ENCODE peak calls at places on chromosomes 1 and 21, in five cellular contexts. E is mammary epithelial cell, N is K562, X is GM23338, R is PC-3. F is an unnamed sample.

GRCh38 chr1:185559684-185560310 is 174.4 kb upstream of the HMCN1 start:
- DNase-seq in E (peak), N (peak), X (peak), R (peak), F (peak)

GRCh38 chr1:234750922-234751595 is 141.1 kb upstream of the IRF2BP2 start:
- DNase-seq in E (peak), N (peak), X (no peak), R (no peak), F (no peak)

GRCh38 chr1:214454619-214455396 is 96.6 kb downstream of the PTPN14 start:
- DNase-seq in E (peak), N (no peak), X (no peak), R (peak), F (peak)

GRCh38 chr1:71944006-71944405 is 338.3 kb downstream of the NEGR1 start:
- DNase-seq in E (no peak), N (no peak), X (no peak), R (no peak), F (peak)

GRCh38 chr1:43932786-43933385 is 715 bp upstream of the ARTN start:
- DNase-seq in E (peak), N (no peak), X (no peak), R (peak), F (no peak)

GRCh38 chr1:89833183-89834077 is 12.6 kb downstream of the LRRC8D start:
- DNase-seq in E (no peak), N (no peak), X (peak), R (no peak), F (no peak)

GRCh38 chr1:243963566-243963965 is 87.5 kb upstream of the ZBTB18 start:
- DNase-seq in E (no peak), N (no peak), X (no peak), R (no peak), F (no peak)

GRCh38 chr1:31703431-31704260 is at the start of gene COL16A1:
- DNase-seq in E (peak), N (peak), X (peak), R (no peak), F (no peak)

GRCh38 chr1:6447818-6448748 is 17.9 kb downstream of the TNFRSF25 start:
- DNase-seq in E (no peak), N (no peak), X (peak), R (peak), F (no peak)

GRCh38 chr1:147235822-147236221 is 6.7 kb upstream of the CHD1L start:
- DNase-seq in E (no peak), N (no peak), X (no peak), R (no peak), F (no peak)

GRCh38 chr1:26972390-26972789 is 12.1 kb upstream of the KDF1 start:
- DNase-seq in E (no peak), N (no peak), X (peak), R (no peak), F (no peak)

GRCh38 chr1:159800177-159800935 is 1.8 kb upstream of the FCRL6 start:
- DNase-seq in E (no peak), N (no peak), X (no peak), R (peak), F (peak)

GRCh38 chr1:101781437-101781836 is 215.3 kb downstream of the OLFM3 start:
- DNase-seq in E (peak), N (no peak), X (no peak), R (peak), F (peak)

GRCh38 chr1:117237701-117238413 is 27.1 kb upstream of the VTCN1 start:
- DNase-seq in E (peak), N (no peak), X (peak), R (peak), F (no peak)

GRCh38 chr1:174217248-174217647 is 57.9 kb downstream of the RABGAP1L start:
- DNase-seq in E (peak), N (no peak), X (peak), R (no peak), F (no peak)

GRCh38 chr1:66685265-66685664 is 67.0 kb upstream of the DYNLT5 start:
- DNase-seq in E (no peak), N (no peak), X (no peak), R (no peak), F (no peak)

GRCh38 chr1:168468042-168468809 is 75.6 kb downstream of the XCL2 start:
- DNase-seq in E (no peak), N (no peak), X (peak), R (no peak), F (no peak)

GRCh38 chr1:24384251-24385090 is 29.1 kb downstream of the STPG1 start:
- DNase-seq in E (peak), N (no peak), X (no peak), R (peak), F (no peak)
- H2AFZ ChIP-seq in E (no peak), N (no peak), X (no peak), R (no peak), F (no peak)

DNA sequence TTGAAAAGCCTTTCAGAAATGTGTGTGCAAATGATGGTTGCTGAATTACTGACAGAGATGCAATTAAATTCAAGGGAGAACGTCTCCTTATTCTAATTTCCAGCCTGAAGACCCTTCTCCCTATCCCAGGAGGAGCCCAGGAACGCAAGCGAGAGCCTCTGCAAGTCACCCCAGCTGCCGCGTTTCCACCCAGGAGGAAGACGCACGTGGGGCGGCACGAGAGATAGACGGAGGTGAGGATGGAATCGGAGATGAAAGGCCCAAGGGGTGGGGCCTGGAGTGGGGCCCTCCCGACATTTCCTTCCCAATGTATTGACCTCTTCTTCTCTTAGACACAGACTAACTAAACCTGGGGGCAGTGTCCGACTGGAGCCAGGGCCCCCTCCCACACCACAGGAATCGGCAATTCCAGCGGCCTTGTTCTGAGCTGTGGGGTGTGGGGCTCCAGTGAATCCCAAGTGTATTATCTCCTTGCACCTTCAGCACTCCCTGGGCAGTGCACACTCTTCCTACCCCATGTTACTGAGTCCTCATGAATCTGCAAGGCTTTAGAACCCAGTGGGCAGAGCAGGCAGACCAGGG is 322.5 kb downstream of the AJAP1 start:
- DNase-seq in E (no peak), N (no peak), X (no peak), R (no peak), F (no peak)
- TF ChIP-seq CTCF in E (no peak), N (no peak), X (no peak), R (no peak), F (no peak)

GRCh38 chr1:223620297-223620900 is 45.1 kb downstream of the CAPN8 start:
- DNase-seq in E (no peak), N (peak), X (no peak), R (no peak), F (no peak)
- H2AFZ ChIP-seq in E (no peak), N (no peak), X (no peak), R (no peak), F (no peak)

GRCh38 chr1:17507916-17508315 is 31.6 kb upstream of the ARHGEF10L start:
- DNase-seq in E (no peak), N (no peak), X (peak), R (peak), F (no peak)
- TF ChIP-seq CTCF in E (peak), N (no peak), X (peak), R (peak), F (peak)

DNA sequence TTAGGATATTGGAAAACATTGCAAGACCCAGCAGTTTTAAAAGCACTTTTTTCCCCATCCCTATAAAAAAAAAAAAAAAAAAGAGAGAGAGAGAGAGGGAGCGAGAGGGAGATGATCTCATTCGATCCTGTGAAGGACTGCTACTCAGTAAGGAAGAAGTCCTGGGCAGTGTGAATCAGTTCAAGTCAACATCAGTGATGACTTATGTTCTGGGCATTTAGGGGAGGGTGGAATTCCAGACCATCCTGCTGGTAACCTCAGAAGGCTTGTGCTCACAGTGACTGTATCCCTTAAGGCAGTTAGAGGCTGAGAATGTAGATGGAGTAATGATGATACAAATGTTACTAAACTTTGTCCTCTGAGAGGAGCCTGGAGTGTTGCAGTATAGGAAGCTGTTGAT is 151.4 kb downstream of the TGFB2 start:
- DNase-seq in E (peak), N (no peak), X (no peak), R (peak), F (no peak)
- H2AFZ ChIP-seq in E (no peak), N (no peak), X (no peak), R (no peak), F (no peak)

DNA sequence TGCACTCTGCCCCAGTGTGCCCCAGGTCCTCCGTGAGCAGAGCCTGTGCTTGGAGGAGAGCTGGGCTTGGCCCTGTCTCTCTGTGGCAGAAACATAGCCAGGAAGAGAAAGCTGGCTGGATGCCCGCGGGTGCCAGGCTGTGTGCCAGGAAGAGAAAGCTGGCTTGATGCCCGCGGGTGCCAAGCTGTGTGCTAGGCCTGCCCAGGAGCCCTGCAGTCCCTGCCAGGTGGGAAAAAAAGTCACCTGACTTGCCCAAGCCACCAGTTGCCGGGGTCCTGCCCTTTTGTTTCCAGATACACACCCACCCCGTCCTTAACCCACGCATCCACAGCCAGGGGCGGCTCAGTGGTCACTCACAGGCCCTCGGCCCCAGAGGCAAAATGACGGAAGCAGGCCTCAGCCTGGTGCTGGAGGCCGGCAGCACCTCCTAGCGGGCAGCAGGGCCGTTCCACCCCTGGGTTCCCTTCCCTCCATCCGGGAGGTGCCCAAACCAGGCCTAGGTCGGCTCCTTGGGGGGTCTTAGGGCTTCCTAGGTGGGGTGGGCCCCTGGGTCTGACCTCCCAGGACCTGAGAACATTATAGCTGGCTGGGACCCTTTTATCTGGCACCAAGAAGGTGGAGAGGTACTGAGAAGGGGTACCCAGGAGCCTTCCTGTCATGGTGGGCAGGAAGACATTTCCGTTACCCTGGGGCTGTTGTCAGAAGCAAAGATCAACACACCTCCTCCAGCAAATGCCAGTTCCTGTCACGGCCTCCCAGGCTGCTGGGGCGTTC is 9.1 kb downstream of the ITGB2 start:
- DNase-seq in E (peak), N (peak), X (no peak), R (peak), F (peak)
- TF ChIP-seq CTCF in E (peak), N (peak), X (peak), R (peak), F (peak)

GRCh38 chr1:21935393-21935804 is 1.7 kb downstream of the HSPG2 start:
- DNase-seq in E (peak), N (no peak), X (no peak), R (peak), F (no peak)

GRCh38 chr1:21935891-21936365 is 1.2 kb downstream of the HSPG2 start:
- DNase-seq in E (peak), N (no peak), X (peak), R (peak), F (no peak)

GRCh38 chr1:21937034-21937371 is at the start of gene HSPG2:
- DNase-seq in E (no peak), N (no peak), X (no peak), R (no peak), F (no peak)

GRCh38 chr1:21937372-21938121 is 437 bp upstream of the HSPG2 start:
- DNase-seq in E (peak), N (peak), X (peak), R (peak), F (no peak)

DNA sequence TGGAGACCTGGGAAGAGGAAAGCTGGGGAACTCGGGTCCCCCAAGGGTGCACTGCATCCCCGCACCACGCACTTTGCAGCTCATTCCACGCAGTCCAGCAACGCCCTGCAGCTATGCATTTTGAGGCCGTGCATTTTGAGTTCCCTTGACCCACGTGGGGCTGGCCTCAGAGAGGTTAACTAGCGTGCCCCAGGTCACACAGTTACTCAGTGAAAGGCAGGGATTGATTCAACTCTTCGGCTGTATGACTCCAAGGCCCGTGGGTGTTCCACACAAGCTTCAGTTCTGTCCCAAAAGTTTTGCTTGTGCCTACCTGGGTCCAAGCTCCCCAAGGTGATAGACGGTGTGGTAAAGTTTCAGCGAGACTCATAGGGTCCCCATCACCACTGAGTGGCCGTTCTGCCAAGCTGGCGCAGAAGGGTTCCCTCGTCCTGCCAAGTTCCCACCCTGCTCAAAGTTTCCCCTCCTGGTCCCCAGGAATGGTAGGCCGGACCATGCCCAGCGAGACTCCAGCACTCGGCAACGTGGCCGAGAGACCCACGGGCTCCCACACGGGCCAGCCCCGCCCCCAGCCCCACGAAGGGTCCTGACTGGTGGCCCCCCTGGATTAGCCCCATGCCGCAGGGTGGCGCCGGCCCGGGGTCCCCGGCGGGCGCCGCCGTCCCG is 611 bp downstream of the HSPG2 start:
- DNase-seq in E (peak), N (no peak), X (no peak), R (peak), F (no peak)
- H2AFZ ChIP-seq in E (peak), N (peak), X (no peak), R (peak), F (no peak)

DNA sequence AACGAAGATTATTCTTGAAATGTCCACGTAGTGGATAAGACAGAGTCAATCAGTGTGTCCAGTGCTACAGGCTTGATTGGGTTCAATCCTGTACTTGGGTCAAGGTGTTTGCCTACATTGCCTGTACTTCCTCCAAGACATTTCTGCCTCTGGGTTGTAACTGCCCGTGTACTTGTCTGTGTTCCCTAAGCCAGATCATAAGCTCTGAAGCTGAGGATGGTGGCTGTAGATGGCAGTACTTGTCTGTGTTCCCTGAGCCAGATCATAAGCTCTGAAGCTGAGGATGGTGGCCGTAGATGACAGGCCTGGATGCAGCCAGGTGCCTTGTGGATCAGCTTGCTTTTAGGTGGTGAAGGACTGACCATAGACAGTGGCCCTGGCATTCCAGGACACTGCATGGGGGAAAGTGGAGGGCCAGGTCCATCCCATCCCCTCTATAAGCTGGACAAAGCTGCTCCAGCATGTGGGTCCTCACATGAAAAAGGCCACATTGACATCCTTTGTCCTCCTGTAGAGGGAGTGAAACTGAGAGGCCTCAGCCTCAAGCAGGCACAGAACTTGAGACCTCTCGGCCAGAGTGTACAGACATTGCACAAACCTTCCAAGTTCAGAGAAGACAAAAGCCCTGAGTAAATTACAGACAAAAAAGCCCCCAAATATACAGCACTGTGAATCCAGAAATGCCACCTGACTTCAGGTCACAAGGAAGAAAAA is 2.0 kb upstream of the SRM start:
- DNase-seq in E (no peak), N (no peak), X (no peak), R (no peak), F (no peak)
- TF ChIP-seq CTCF in E (no peak), N (peak), X (no peak), R (no peak), F (no peak)